ENCODE peak calls at places on chromosomes 12 and 14, in five cellular contexts. R, Z, G, P and U are unnamed samples.

GRCh38 chr14:61229475-61229888 is 51.7 kb downstream of the TMEM30B start:
- DNase-seq in R (no peak), Z (peak), G (no peak), P (peak), U (no peak)

GRCh38 chr12:113341535-113341934 is 6.6 kb upstream of the SLC8B1 start:
- DNase-seq in R (no peak), Z (no peak), G (no peak), P (no peak), U (no peak)

GRCh38 chr12:5872745-5873144 is 72.3 kb downstream of the ANO2 start:
- DNase-seq in R (no peak), Z (no peak), G (no peak), P (peak), U (no peak)

GRCh38 chr12:18737819-18738218 is at the start of the genes CAPZA3 and PLCZ1:
- DNase-seq in R (no peak), Z (no peak), G (no peak), P (no peak), U (no peak)

GRCh38 chr12:63318933-63319332 is 167.9 kb upstream of the AVPR1A start:
- DNase-seq in R (no peak), Z (no peak), G (no peak), P (no peak), U (no peak)

GRCh38 chr12:113120670-113121370 is 14.7 kb downstream of the RASAL1 start:
- DNase-seq in R (no peak), Z (peak), G (no peak), P (no peak), U (no peak)

GRCh38 chr12:122403115-122403770 is 19.2 kb downstream of the CLIP1 start:
- DNase-seq in R (no peak), Z (no peak), G (peak), P (no peak), U (no peak)

GRCh38 chr12:754871-755562 is 2.6 kb downstream of the WNK1 start:
- DNase-seq in R (no peak), Z (no peak), G (peak), P (peak), U (no peak)

GRCh38 chr14:56351861-56352260 is 227.7 kb upstream of the TMEM260 start:
- DNase-seq in R (no peak), Z (no peak), G (no peak), P (peak), U (no peak)